ENCODE peak calls at places on chromosomes 13 and 19, in eight cellular contexts. Y is EH, T is WTC11, S is NCI-H2171 treated with DMSO at 0.1 percent for 48 hours, C is HCT116, R is neural crest cell, O is germinal center, Z is SHP77. Q is an unnamed sample.

GRCh38 chr19:15288146-15288963 is 44.0 kb downstream of the BRD4 start:
- DNase-seq in S (peak; percentile 82), T (no peak), Y (peak; percentile 72), Z (peak; percentile 85), C (no peak), R (peak; percentile 47), O (peak; percentile 64), Q (peak; percentile 71)

GRCh38 chr13:90732049-90732448 is 615.4 kb upstream of the MIR17HG start:
- DNase-seq in R (no peak), O (no peak), S (no peak), Z (peak; percentile 11), T (peak; percentile 49), Y (no peak), C (no peak), Q (peak; percentile 9)

GRCh38 chr13:106688940-106689339 is 121.0 kb upstream of the ARGLU1 start:
- DNase-seq in T (no peak), R (no peak), Z (no peak), Y (no peak), S (no peak), C (no peak), O (no peak), Q (no peak)

GRCh38 chr19:1678073-1678472 is 25.7 kb upstream of the TCF3 start:
- DNase-seq in T (no peak), Z (no peak), R (no peak), O (no peak), C (no peak), S (no peak), Y (no peak), Q (no peak)

GRCh38 chr19:31319465-31319864 is 29.8 kb downstream of the TSHZ3 start:
- DNase-seq in R (no peak), T (no peak), Z (no peak), C (no peak), O (no peak), S (no peak), Y (no peak), Q (no peak)

GRCh38 chr13:23617551-23618014 is 47.4 kb downstream of the TNFRSF19 start:
- DNase-seq in Y (peak; percentile 52), S (no peak), O (no peak), Z (no peak), T (no peak), R (no peak), C (no peak), Q (peak; percentile 17)

GRCh38 chr19:3366104-3366760 is at the start of gene NFIC:
- DNase-seq in Y (peak; percentile 92), Z (peak; percentile 42), T (no peak), C (peak; percentile 51), O (no peak), S (peak; percentile 56), R (no peak), Q (peak; percentile 69)

GRCh38 chr19:46529622-46530451 is 34.2 kb upstream of the PNMA8B start:
- DNase-seq in Z (peak; percentile 37), T (peak; percentile 81), S (peak; percentile 56), Y (peak; percentile 69), R (peak; percentile 73), C (no peak), O (peak; percentile 75), Q (peak; percentile 69)

Q was measured in mammary epithelial cell.